ENCODE peak calls at places on chromosomes 7 and 10, in nine cellular contexts. U, R, X, P, J, A, B, F and T are unnamed samples.

GRCh38 chr7:157658851-157659412 is 322.1 kb downstream of the DNAJB6 start:
- DNase-seq in A (no peak), P (no peak), B (no peak), J (no peak), R (no peak), U (no peak), X (no peak), F (no peak), T (no peak)

GRCh38 chr7:28105234-28105633 is 75.4 kb downstream of the JAZF1 start:
- DNase-seq in P (no peak), U (no peak), R (no peak), J (no peak), B (no peak), X (no peak), A (no peak), F (no peak), T (no peak)

GRCh38 chr10:90930070-90930837 is 9.4 kb upstream of the ANKRD1 start:
- DNase-seq in J (no peak), B (peak), R (no peak), A (peak), F (peak), P (peak), X (no peak), U (no peak), T (peak)

GRCh38 chr10:113539789-113540188 is 13.1 kb upstream of the HABP2 start:
- DNase-seq in F (peak), B (peak), R (no peak), A (peak), P (no peak), J (no peak), X (no peak), U (no peak), T (peak)

GRCh38 chr10:118522791-118523498 is 72.5 kb downstream of the PRLHR start:
- DNase-seq in J (no peak), P (no peak), A (peak), R (no peak), F (peak), U (no peak), X (no peak), B (peak), T (peak)

GRCh38 chr10:85047979-85048378 is 719.6 kb downstream of the CCSER2 start:
- DNase-seq in F (no peak), P (no peak), A (no peak), J (no peak), R (no peak), X (no peak), B (no peak), U (no peak), T (no peak)

GRCh38 chr10:18721067-18721466 is 61.8 kb downstream of the ARL5B start:
- DNase-seq in U (no peak), J (no peak), X (no peak), A (no peak), R (no peak), F (no peak), P (no peak), B (no peak), T (no peak)

GRCh38 chr10:103854265-103854686 is 1.1 kb downstream of the SH3PXD2A start:
- DNase-seq in B (no peak), J (no peak), R (no peak), A (no peak), X (no peak), F (no peak), P (no peak), U (no peak), T (no peak)

GRCh38 chr7:2403718-2404648 is 572 bp downstream of the CHST12 start:
- DNase-seq in R (no peak), A (peak), F (peak), P (no peak), J (peak), X (peak), U (no peak), B (peak), T (no peak)

GRCh38 chr7:83276250-83276649 is 113.6 kb upstream of the PCLO start:
- DNase-seq in A (no peak), J (no peak), X (no peak), F (no peak), R (no peak), P (no peak), U (no peak), B (no peak), T (no peak)

GRCh38 chr10:29081231-29081630 is 207.6 kb upstream of the LYZL1 start:
- DNase-seq in J (no peak), P (no peak), X (no peak), F (no peak), A (no peak), B (no peak), R (no peak), U (no peak), T (no peak)

GRCh38 chr7:13077466-13077865 is 390.0 kb downstream of the ARL4A start:
- DNase-seq in U (no peak), P (no peak), A (peak), F (peak), R (no peak), B (peak), J (no peak), X (no peak), T (peak)

GRCh38 chr7:30682131-30683083 is at the start of gene CRHR2:
- DNase-seq in P (no peak), J (no peak), F (no peak), B (no peak), U (no peak), A (no peak), X (no peak), R (no peak), T (no peak)

GRCh38 chr7:75945297-75946168 is 30.6 kb downstream of the POR start:
- DNase-seq in R (no peak), B (no peak), J (peak), F (peak), X (no peak), A (peak), U (no peak), P (no peak), T (no peak)

GRCh38 chr10:49410365-49411074 is 14.6 kb upstream of the DRGX start:
- DNase-seq in A (no peak), X (no peak), P (no peak), B (no peak), U (no peak), R (no peak), J (no peak), F (no peak), T (no peak)

GRCh38 chr7:39589323-39590111 is 23.3 kb downstream of the YAE1 start:
- DNase-seq in P (no peak), F (peak), J (no peak), U (no peak), X (peak), B (peak), R (peak), A (peak), T (peak)

GRCh38 chr10:15088428-15089261 is at the start of gene ACBD7:
- DNase-seq in A (peak), F (peak), X (peak), J (peak), U (peak), P (no peak), R (no peak), B (peak), T (peak)

GRCh38 chr10:132915411-132915810 is 27.0 kb downstream of the CFAP46 start:
- DNase-seq in J (no peak), B (no peak), P (no peak), R (no peak), F (no peak), X (no peak), U (no peak), A (no peak), T (no peak)

GRCh38 chr10:71466330-71466729 is 69.6 kb downstream of the CDH23 start:
- DNase-seq in J (no peak), P (no peak), A (no peak), X (no peak), U (no peak), B (no peak), F (no peak), R (no peak), T (no peak)

GRCh38 chr10:58282615-58283014 is 13.7 kb downstream of the CISD1 start:
- DNase-seq in B (no peak), A (peak), U (no peak), P (no peak), F (peak), R (peak), X (peak), J (no peak), T (no peak)

GRCh38 chr10:110042181-110042580 is 34.4 kb downstream of the ADD3 start:
- DNase-seq in J (no peak), U (no peak), X (no peak), A (peak), R (no peak), B (peak), F (peak), P (no peak), T (no peak)

GRCh38 chr10:119199231-119199992 is 8.0 kb upstream of the GRK5 start:
- DNase-seq in R (no peak), F (peak), A (peak), U (no peak), X (peak), P (peak), B (peak), J (peak), T (peak)

GRCh38 chr10:63700209-63700934 is 179.2 kb downstream of the REEP3 start:
- DNase-seq in X (no peak), P (peak), A (peak), R (no peak), U (no peak), J (no peak), F (peak), B (peak), T (peak)

GRCh38 chr10:42977032-42977416 is 99.8 kb upstream of the RET start:
- DNase-seq in U (peak), P (no peak), J (no peak), R (no peak), A (no peak), B (no peak), X (no peak), F (no peak), T (no peak)

DNA sequence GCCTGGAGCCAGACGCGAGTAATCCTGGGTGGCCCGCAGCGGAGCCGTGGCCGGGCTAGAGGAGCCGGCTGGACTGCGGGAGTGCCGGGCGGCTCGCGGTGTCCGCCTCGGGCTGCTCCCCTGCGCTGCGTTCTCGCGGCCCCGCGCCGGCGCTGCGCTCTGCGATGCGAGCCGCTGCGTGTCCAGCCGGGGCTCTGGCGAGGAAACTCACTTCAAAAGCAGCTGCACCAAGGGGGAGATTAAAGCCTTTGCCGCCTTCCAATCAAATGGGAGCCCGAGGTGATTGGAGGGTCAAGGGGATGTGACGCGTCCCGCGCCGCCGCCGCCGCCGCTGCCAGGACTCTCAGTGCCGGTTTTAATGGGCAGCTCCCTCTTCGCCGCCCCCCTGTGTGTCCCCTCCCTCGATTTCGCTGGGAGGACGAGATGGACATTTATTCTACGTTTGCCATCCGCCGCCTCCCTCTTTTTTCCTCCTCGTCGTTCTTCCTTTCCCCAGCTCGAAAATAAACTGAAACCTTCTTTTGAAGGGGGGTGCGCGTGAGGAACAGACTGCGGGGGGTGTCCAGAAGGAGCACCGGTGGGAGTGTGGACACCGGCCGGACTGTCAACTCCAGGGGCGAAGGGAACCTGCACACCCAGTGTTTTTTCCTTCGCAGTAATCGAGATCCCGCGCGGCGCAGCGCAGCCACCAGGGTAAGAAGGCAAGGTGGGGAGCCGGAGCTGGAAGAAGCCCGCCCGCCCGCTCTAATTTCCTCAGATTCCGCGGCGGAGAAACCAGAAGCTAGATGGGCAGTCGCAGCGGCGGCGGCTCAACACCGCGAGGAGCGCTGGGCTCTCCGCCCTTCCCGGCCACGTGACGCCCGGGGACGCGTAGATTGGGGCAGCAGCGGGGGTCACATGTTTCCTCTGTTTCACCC is at the start of gene ZNF503:
- DNase-seq in A (peak), X (peak), U (peak), J (peak), R (peak), F (peak), P (peak), B (peak), T (peak)
- TF ChIP-seq CTCF in A (peak), X (no peak), U (peak), J (no peak), R (no peak), F (peak), P (peak), B (peak), T (no peak)

DNA sequence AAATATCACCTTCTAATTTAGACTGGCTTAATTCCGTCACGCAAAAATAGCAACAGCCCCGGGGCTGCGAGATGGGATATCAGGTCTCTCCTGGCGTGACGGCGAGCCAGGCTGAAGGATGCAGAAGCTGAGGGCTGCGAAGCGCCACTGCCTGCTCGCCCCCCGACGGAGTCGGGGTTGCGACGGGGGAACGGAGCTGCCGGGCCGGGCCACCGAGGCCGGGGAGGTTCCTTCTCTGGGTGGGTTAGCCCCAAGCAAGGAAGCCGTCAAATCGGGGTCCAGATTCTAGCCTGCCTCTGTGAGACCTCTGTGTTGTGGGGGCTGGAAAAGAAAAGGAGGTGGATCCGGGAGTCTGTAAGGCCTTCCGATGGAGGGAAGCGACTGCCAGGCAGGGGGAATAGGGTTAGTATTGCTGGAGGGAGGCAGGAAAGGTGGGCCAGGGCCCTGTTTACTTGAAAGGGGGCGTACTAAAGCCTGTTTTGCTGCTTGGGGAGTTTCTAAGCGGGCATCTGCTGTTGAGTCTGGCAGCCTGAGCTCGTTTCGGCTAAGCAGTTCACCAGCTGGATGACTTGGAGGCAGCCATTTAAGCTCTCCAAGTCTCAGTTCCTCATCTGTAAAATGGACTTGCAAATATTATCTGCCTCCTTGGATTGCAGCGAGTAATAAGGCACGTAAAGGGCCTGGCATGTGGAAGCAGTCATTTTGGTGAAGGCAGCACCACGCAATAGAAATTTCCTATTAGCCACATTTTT is 43.8 kb downstream of the LDB3 start:
- DNase-seq in R (peak), J (no peak), F (peak), U (no peak), X (peak), A (peak), P (no peak), B (no peak), T (no peak)
- H3K4me3 ChIP-seq in R (peak), J (peak), F (peak), U (peak), X (peak), A (peak), P (peak), B (peak), T (peak)

GRCh38 chr7:41007351-41007751 is 695.5 kb downstream of the INHBA start:
- DNase-seq in F (no peak), A (peak), U (no peak), P (no peak), R (no peak), J (no peak), X (no peak), B (peak), T (peak)

GRCh38 chr7:41013117-41013516 is 689.8 kb downstream of the INHBA start:
- DNase-seq in R (no peak), U (no peak), F (no peak), J (no peak), B (no peak), A (no peak), X (no peak), P (no peak), T (no peak)

GRCh38 chr7:41010967-41011366 is 691.9 kb downstream of the INHBA start:
- DNase-seq in B (peak), J (no peak), R (no peak), X (no peak), A (no peak), F (peak), U (no peak), P (no peak), T (no peak)

GRCh38 chr7:41006591-41006990 is 696.3 kb downstream of the INHBA start:
- DNase-seq in U (no peak), X (no peak), F (peak), J (no peak), B (no peak), R (no peak), P (no peak), A (peak), T (no peak)

DNA sequence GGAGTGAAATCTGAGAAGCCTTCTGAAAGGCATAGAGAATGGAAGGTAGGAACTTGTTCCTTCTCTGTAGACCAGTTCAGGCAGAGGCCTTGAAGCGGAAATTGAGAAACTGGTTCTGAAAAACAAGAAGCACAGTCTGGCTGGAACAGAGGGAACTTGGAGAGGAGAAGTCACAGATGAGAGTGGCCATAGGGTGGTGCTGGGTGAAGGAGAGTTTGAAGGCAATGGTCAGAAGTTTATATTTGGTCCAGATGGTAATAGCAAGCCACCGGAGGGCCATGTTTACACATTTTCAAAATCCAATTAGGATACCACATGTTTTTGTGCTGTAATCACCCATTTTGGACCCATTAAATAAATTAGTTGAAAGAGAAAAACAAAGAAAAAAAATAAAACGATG is 692.5 kb downstream of the INHBA start:
- DNase-seq in P (no peak), J (no peak), X (no peak), U (no peak), B (no peak), F (no peak), R (no peak), A (peak), T (no peak)
- TF ChIP-seq CTCF in P (no peak), J (no peak), X (no peak), U (no peak), B (peak), F (no peak), R (no peak), A (peak), T (peak)

GRCh38 chr7:42431873-42432272 is 194.9 kb upstream of the GLI3 start:
- DNase-seq in J (no peak), A (no peak), F (no peak), X (no peak), P (no peak), B (no peak), R (no peak), U (no peak), T (no peak)
- H3K4me3 ChIP-seq in J (no peak), A (no peak), F (no peak), X (no peak), P (no peak), B (no peak), R (no peak), U (no peak), T (no peak)

GRCh38 chr7:99579281-99579955 is 18.6 kb upstream of the TMEM225B start:
- DNase-seq in P (no peak), A (no peak), J (no peak), U (no peak), R (no peak), B (no peak), F (no peak), X (no peak), T (no peak)

GRCh38 chr7:99576251-99576650 is 17.8 kb downstream of the ZNF655 start:
- DNase-seq in J (no peak), P (no peak), R (no peak), X (no peak), F (no peak), U (no peak), A (no peak), B (no peak), T (no peak)

DNA sequence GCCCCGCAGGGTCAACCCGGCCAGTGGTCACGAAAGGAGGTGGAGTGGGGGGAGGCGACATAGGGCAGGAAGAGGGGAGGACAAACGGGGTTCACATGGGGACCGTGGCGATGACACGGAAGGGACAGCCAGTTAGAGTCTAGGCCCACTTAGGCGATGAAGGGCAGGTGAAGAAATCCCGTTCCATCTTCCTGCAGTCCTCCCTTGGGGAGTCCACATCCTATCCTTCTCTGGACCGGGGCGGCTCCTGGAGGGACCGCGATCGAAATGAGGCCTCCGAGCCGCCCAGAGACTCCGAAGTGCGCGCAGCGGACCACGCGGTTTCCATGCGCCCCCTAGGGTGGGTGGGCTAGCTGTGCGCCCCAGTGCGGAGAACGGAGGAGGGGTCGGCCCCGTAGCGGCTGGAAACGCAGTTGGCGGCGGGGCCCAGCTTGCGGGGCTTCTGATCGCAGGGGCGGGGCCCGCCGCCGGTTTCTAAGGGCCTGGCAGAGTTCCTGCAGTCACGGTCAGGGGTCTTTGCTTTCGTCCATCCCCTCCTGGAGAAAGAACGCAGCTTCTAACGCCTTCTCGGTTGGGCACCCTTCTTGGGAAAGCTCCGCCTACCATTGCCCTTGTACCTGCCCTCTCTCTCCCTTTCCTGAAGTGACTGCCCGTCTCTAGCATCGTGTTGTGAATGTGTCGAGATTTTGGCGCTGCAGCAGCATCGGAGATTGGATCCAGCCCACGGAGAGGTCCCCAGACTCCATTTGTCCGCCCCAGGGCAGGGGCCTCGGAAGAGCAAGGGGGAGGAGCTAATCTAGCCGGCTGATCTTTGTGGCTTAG is 17.9 kb upstream of the TMEM225B start:
- DNase-seq in X (peak), U (no peak), P (no peak), J (peak), A (peak), F (peak), R (no peak), B (no peak), T (no peak)
- TF ChIP-seq CTCF in X (peak), U (no peak), P (peak), J (no peak), A (peak), F (peak), R (peak), B (peak), T (peak)

GRCh38 chr10:497898-498451 is 191.5 kb downstream of the DIP2C start:
- DNase-seq in F (no peak), U (no peak), X (no peak), J (no peak), P (no peak), A (no peak), B (no peak), R (no peak), T (no peak)

GRCh38 chr10:500876-501275 is 188.6 kb downstream of the DIP2C start:
- DNase-seq in P (no peak), F (peak), J (no peak), X (no peak), A (peak), U (no peak), R (no peak), B (no peak), T (peak)

GRCh38 chr10:501596-501995 is 187.9 kb downstream of the DIP2C start:
- DNase-seq in J (no peak), P (no peak), F (peak), B (no peak), R (no peak), A (peak), X (no peak), U (no peak), T (no peak)

GRCh38 chr10:498760-499435 is 190.6 kb downstream of the DIP2C start:
- DNase-seq in B (no peak), U (no peak), F (no peak), P (no peak), X (no peak), J (no peak), R (no peak), A (no peak), T (no peak)

GRCh38 chr10:499991-500390 is 189.5 kb downstream of the DIP2C start:
- DNase-seq in U (no peak), A (no peak), P (no peak), R (no peak), B (no peak), F (no peak), X (no peak), J (no peak), T (no peak)
- H3K4me3 ChIP-seq in U (no peak), A (no peak), P (no peak), R (no peak), B (no peak), F (no peak), X (no peak), J (no peak), T (no peak)

GRCh38 chr7:88401009-88401623 is 94.4 kb upstream of the STEAP4 start:
- DNase-seq in U (no peak), X (peak), J (no peak), F (peak), P (no peak), A (peak), B (no peak), R (no peak), T (no peak)
- TF ChIP-seq CTCF in U (no peak), X (peak), J (no peak), F (peak), P (no peak), A (peak), B (peak), R (peak), T (peak)